ENCODE peak calls at places on chromosomes 1 and 21, in four cellular contexts. J, K, D and Z are unnamed samples.

GRCh38 chr21:45539046-45539795 is 3.0 kb downstream of the SLC19A1 start:
- DNase-seq in J (no peak), D (peak; percentile 81), K (peak; percentile 51), Z (peak; percentile 11)

GRCh38 chr1:21251773-21252471 is 38.3 kb downstream of the ECE1 start:
- DNase-seq in D (no peak), J (peak; percentile 94), K (no peak), Z (peak; percentile 92)

GRCh38 chr1:34983700-34984355 is 1.3 kb downstream of the TMEM35B start:
- DNase-seq in J (peak; percentile 15), D (no peak), K (no peak), Z (peak; percentile 26)

GRCh38 chr1:94255476-94255875 is 18.1 kb upstream of the ARHGAP29 start:
- DNase-seq in J (no peak), K (no peak), D (no peak), Z (no peak)

GRCh38 chr1:49626474-49626873 is 397.3 kb downstream of the AGBL4 start:
- DNase-seq in J (no peak), K (no peak), D (no peak), Z (no peak)

GRCh38 chr1:90729484-90730246 is 12.6 kb upstream of the BARHL2 start:
- DNase-seq in K (no peak), D (no peak), J (peak; percentile 47), Z (no peak)

GRCh38 chr1:12454406-12455391 is 163.3 kb downstream of the DHRS3 start:
- DNase-seq in J (no peak), D (no peak), K (no peak), Z (no peak)

GRCh38 chr1:183995322-183996035 is 42.0 kb downstream of the COLGALT2 start:
- DNase-seq in D (no peak), K (no peak), J (no peak), Z (no peak)

GRCh38 chr21:32136546-32136945 is 142.3 kb downstream of the MIS18A start:
- DNase-seq in K (no peak), J (no peak), D (no peak), Z (no peak)

GRCh38 chr1:232574077-232574476 is 55.9 kb downstream of the SIPA1L2 start:
- DNase-seq in K (no peak), J (no peak), D (no peak), Z (no peak)

GRCh38 chr1:93979040-93979717 is 69.9 kb upstream of the GCLM start:
- DNase-seq in D (no peak), K (no peak), J (no peak), Z (no peak)

GRCh38 chr1:91889717-91890459 is 3.9 kb upstream of the TGFBR3 start:
- DNase-seq in K (no peak), J (peak; percentile 31), D (no peak), Z (no peak)

GRCh38 chr21:37006521-37007291 is at the start of gene RIPPLY3:
- DNase-seq in J (peak; percentile 50), D (peak; percentile 51), K (no peak), Z (no peak)

GRCh38 chr21:32475162-32475812 is 62.8 kb downstream of the EVA1C start:
- DNase-seq in K (no peak), J (no peak), D (no peak), Z (no peak)

GRCh38 chr1:224495861-224496260 is 61.3 kb upstream of the WDR26 start:
- DNase-seq in K (no peak), D (no peak), J (no peak), Z (no peak)

GRCh38 chr1:108664426-108664950 is 3.6 kb upstream of the HENMT1 start:
- DNase-seq in K (no peak), J (no peak), D (no peak), Z (no peak)

GRCh38 chr21:34965200-34966174 is 83.6 kb downstream of the RUNX1 start:
- DNase-seq in D (no peak), K (no peak), J (no peak), Z (no peak)

GRCh38 chr1:168636200-168636599 is 59.8 kb downstream of the XCL1 start:
- DNase-seq in J (peak; percentile 28), D (no peak), K (no peak), Z (no peak)

GRCh38 chr1:222794656-222795474 is 20.0 kb upstream of the DISP1 start:
- DNase-seq in J (no peak), D (peak; percentile 61), K (no peak), Z (no peak)

GRCh38 chr1:155976062-155976912 is 2.1 kb downstream of the ARHGEF2 start:
- DNase-seq in D (no peak), J (peak; percentile 58), K (peak; percentile 72), Z (no peak)

GRCh38 chr1:202622388-202622787 is 87.9 kb downstream of the SYT2 start:
- DNase-seq in K (no peak), D (peak; percentile 12), J (no peak), Z (no peak)

GRCh38 chr1:25022361-25023189 is 92.5 kb upstream of the RUNX3 start:
- DNase-seq in D (peak; percentile 69), K (peak; percentile 96), J (peak; percentile 78), Z (peak; percentile 22)

GRCh38 chr1:200040516-200041138 is 13.1 kb downstream of the NR5A2 start:
- DNase-seq in J (peak; percentile 70), K (peak; percentile 78), D (peak; percentile 87), Z (peak; percentile 70)

GRCh38 chr1:165827199-165828102 is at the start of gene UCK2:
- DNase-seq in J (peak; percentile 85), D (peak; percentile 90), K (peak; percentile 89), Z (peak; percentile 85)

GRCh38 chr21:39852021-39852721 is 15.1 kb upstream of the PCP4 start:
- DNase-seq in D (no peak), J (peak; percentile 48), K (no peak), Z (no peak)

GRCh38 chr1:82538876-82539275 is 738.1 kb downstream of the ADGRL2 start:
- DNase-seq in J (no peak), K (no peak), D (no peak), Z (no peak)

GRCh38 chr21:36834192-36834591 is 132.3 kb downstream of the HLCS start:
- DNase-seq in D (no peak), K (no peak), J (no peak), Z (no peak)

DNA sequence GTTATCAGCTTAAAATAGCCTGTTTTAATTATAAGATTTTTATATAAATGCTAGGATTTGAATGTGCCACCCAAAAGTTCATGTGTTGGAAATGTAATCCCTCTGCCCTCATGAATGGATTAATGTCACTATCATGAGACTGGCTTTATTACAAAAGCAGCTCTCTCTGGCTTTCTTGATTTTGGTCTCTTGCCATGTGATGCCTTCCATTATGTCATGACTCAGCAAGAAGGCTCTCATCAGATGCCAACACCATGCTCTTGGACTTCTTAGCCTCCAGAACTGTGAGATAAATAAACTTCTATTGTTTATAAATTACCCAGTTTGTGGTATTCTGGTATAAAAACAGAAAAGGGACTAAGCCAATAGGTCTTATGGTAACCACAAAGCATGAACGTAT is 6.9 kb upstream of the PRSS38 start:
- DNase-seq in K (no peak), J (no peak), D (no peak), Z (no peak)
- H3K9me3 ChIP-seq in K (peaks cover 3% of the 10 kb centered on the region), J (no peaks in the 10 kb centered on the region), D (no peaks in the 10 kb centered on the region), Z (peaks cover 4% of the 10 kb centered on the region)

GRCh38 chr1:31453384-31454079 is 40.5 kb downstream of the SERINC2 start:
- DNase-seq in D (no peak), J (peak; percentile 53), K (no peak), Z (no peak)
- H3K9me3 ChIP-seq in D (peaks cover 34% of the 10 kb centered on the region), J (no peaks in the 10 kb centered on the region), K (peaks cover 47% of the 10 kb centered on the region), Z (no peaks in the 10 kb centered on the region)

GRCh38 chr1:5660141-5660935 is 331.9 kb downstream of the NPHP4 start:
- DNase-seq in D (no peak), J (no peak), K (no peak), Z (peak; percentile 17)
- H3K9me3 ChIP-seq in D (no peaks in the 10 kb centered on the region), J (no peaks in the 10 kb centered on the region), K (no peaks in the 10 kb centered on the region), Z (no peaks in the 10 kb centered on the region)

DNA sequence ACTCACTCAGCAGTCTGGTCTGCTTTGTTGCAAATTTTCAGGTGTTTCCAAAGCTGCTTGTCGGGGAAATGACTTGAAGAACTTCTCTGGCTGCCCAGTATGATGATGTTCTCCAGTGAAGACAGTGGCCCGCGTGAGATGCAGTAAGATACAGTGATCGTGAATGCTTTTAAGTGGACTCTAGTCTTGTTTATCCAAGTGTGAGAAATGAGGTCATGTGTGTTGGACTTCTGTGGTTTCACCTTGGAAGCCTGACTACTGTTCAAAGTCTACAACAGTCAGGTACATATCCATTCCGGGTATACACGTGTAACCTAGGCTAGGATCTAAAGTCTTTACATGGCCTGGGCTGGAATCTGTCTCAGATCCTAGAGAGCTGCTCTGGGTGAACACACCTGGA is 29.1 kb downstream of the ZNF695 start:
- DNase-seq in J (no peak), D (no peak), K (no peak), Z (no peak)
- H3K9me3 ChIP-seq in J (peaks cover 13% of the 10 kb centered on the region), D (peaks cover 20% of the 10 kb centered on the region), K (peaks cover 63% of the 10 kb centered on the region), Z (no peaks in the 10 kb centered on the region)

GRCh38 chr1:180247061-180247460 is 17.0 kb downstream of the LHX4 start:
- DNase-seq in J (no peak), D (peak; percentile 5), K (no peak), Z (no peak)

GRCh38 chr1:180246579-180246978 is 16.5 kb downstream of the LHX4 start:
- DNase-seq in J (no peak), D (peak; percentile 15), K (no peak), Z (no peak)

GRCh38 chr1:180241716-180242544 is 11.9 kb downstream of the LHX4 start:
- DNase-seq in J (no peak), D (peak; percentile 0), K (no peak), Z (no peak)

GRCh38 chr1:180244840-180245239 is 14.8 kb downstream of the LHX4 start:
- DNase-seq in K (no peak), D (peak; percentile 63), J (no peak), Z (no peak)

DNA sequence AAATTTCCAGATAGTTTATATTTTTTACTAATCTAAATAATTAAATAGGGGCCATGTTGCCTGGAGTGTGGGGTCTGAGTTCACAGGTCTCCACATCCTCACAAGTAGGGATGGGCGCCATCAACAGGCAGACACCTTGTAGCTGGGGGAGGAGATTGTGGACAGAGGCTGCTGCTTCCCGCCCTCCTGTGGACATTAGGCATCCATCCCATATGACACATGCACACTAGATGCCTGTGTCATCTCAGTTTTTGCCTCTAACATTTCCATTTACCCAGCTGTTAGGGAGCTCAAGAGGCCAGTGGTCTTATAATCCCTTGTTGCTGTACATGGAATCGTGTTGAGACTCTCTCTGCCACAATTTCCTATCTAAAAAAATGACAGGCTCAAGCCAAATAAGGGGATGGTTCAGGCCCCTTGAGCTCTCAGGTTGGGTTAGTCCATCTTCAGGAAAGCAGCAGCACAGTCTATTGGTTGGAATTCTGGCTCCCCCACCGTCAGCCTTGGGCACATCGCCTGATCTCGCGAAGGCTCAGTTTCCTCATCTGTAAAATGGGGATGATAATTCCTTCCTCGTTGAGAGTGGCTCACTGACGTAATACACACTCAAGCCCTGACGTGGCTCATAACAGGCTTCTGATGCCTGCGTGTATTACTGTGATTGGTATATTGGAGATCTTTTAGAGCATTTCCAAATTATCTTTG is 13.6 kb downstream of the LHX4 start:
- DNase-seq in D (peak; percentile 7), J (no peak), K (no peak), Z (no peak)
- H3K9me3 ChIP-seq in D (no peaks in the 10 kb centered on the region), J (no peaks in the 10 kb centered on the region), K (no peaks in the 10 kb centered on the region), Z (no peaks in the 10 kb centered on the region)

GRCh38 chr1:247164694-247165093 is 7.1 kb downstream of the ZNF124 start:
- DNase-seq in D (no peak), J (no peak), K (no peak), Z (no peak)
- H3K9me3 ChIP-seq in D (peaks cover 41% of the 10 kb centered on the region), J (peaks cover 53% of the 10 kb centered on the region), K (peaks cover 70% of the 10 kb centered on the region), Z (peaks cover 11% of the 10 kb centered on the region)